ENCODE peak calls at places on chromosome 11, in ten cellular contexts. J is NCI-H1105; L is stimulated activated CD4-positive, alpha-beta T cell treated with anti-CD3 and anti-CD28 coated beads, Interleukin-1b, Interleukin-23, amount 100 ng/mL, for 24 hours; Q is HTR-8/SVneo; W is activated naive CD4-positive, alpha-beta T cell; O is AG04449; T is T47D; C is AG08395; B is spleen; M is lung microvascular endothelial cell. A is an unnamed sample.
A peak's percentile ranks its signal among the peaks of the same experiment; 100 is the strongest.

GRCh38 chr11:130550160-130550559 is 101.7 kb downstream of the ADAMTS15 start:
- DNase-seq in W (no peak), L (no peak), C (no peak), Q (no peak), B (no peak), T (no peak), J (no peak), O (no peak), M (no peak), A (no peak)

GRCh38 chr11:9428706-9429105 is 32.1 kb upstream of the ZNF143 start:
- DNase-seq in W (no peak), O (no peak), J (no peak), L (no peak), T (no peak), Q (no peak), B (no peak), M (no peak), C (no peak), A (no peak)

GRCh38 chr11:83865636-83866461 is 579.7 kb upstream of the CCDC90B start:
- DNase-seq in O (no peak), C (peak; percentile 6), L (no peak), T (no peak), Q (no peak), J (no peak), B (no peak), M (no peak), W (no peak), A (no peak)

GRCh38 chr11:124174001-124174400 is 9.1 kb upstream of the OR10D3 start:
- DNase-seq in M (peak; percentile 85), B (no peak), C (no peak), J (peak; percentile 96), O (peak; percentile 12), Q (no peak), L (no peak), W (no peak), T (no peak), A (no peak)

GRCh38 chr11:68342459-68343158 is 30.2 kb downstream of the LRP5 start:
- DNase-seq in M (no peak), L (no peak), J (no peak), B (no peak), W (no peak), O (no peak), T (peak; percentile 83), C (no peak), Q (no peak), A (no peak)

GRCh38 chr11:46356911-46357482 is 9.7 kb downstream of the DGKZ start:
- DNase-seq in C (no peak), L (no peak), J (no peak), T (no peak), O (no peak), Q (no peak), M (no peak), W (no peak), B (no peak), A (no peak)

GRCh38 chr11:48013269-48013901 is 33.0 kb downstream of the PTPRJ start:
- DNase-seq in Q (no peak), M (peak; percentile 85), L (no peak), T (no peak), J (no peak), B (peak; percentile 93), C (peak; percentile 34), W (no peak), O (no peak), A (peak; percentile 63)

GRCh38 chr11:78071717-78072116 is 7.9 kb downstream of the NDUFC2 start:
- DNase-seq in B (no peak), Q (no peak), W (no peak), M (no peak), T (no peak), O (no peak), C (no peak), L (no peak), J (no peak), A (no peak)

GRCh38 chr11:69127091-69127850 is 28.5 kb upstream of the SMIM38 start:
- DNase-seq in O (no peak), J (no peak), W (no peak), C (no peak), L (no peak), B (peak; percentile 39), M (no peak), T (no peak), Q (no peak), A (no peak)

GRCh38 chr11:9662273-9662672 is 1.6 kb upstream of the SWAP70 start:
- DNase-seq in J (no peak), C (no peak), O (no peak), Q (no peak), T (no peak), M (no peak), W (no peak), L (no peak), B (no peak), A (no peak)

GRCh38 chr11:13667795-13668101 is 720 bp upstream of the FAR1 start:
- DNase-seq in T (no peak), B (no peak), W (no peak), M (peak; percentile 2), J (no peak), Q (no peak), O (no peak), L (no peak), C (no peak), A (no peak)

GRCh38 chr11:13831707-13832106 is 130.8 kb upstream of the SPON1 start:
- DNase-seq in W (no peak), L (no peak), C (no peak), O (no peak), T (no peak), J (peak; percentile 76), Q (no peak), B (no peak), M (no peak), A (no peak)

GRCh38 chr11:18322818-18323570 is 627 bp downstream of the GTF2H1 start:
- DNase-seq in L (no peak), Q (no peak), C (no peak), B (no peak), M (peak; percentile 8), W (no peak), T (no peak), J (no peak), O (no peak), A (no peak)

GRCh38 chr11:131633978-131634377 is 263.6 kb downstream of the NTM start:
- DNase-seq in O (no peak), W (no peak), M (no peak), L (no peak), C (no peak), B (no peak), Q (no peak), T (no peak), J (no peak), A (no peak)

GRCh38 chr11:134388590-134388989 is 23.5 kb downstream of the B3GAT1 start:
- DNase-seq in T (no peak), M (no peak), B (no peak), L (no peak), J (no peak), C (no peak), W (no peak), Q (no peak), O (no peak), A (no peak)

GRCh38 chr11:15692739-15693138 is 578.0 kb downstream of the INSC start:
- DNase-seq in T (no peak), L (no peak), M (no peak), B (no peak), W (no peak), Q (no peak), J (no peak), O (no peak), C (no peak), A (peak; percentile 3)

GRCh38 chr11:120304526-120304925 is 20.6 kb upstream of the TLCD5 start:
- DNase-seq in C (peak; percentile 28), Q (peak; percentile 23), O (no peak), W (no peak), L (no peak), J (no peak), M (no peak), T (no peak), B (no peak), A (no peak)

GRCh38 chr11:129270471-129270870 is 78.3 kb upstream of the ARHGAP32 start:
- DNase-seq in M (no peak), W (no peak), Q (no peak), O (no peak), T (no peak), B (no peak), C (no peak), L (no peak), J (no peak), A (no peak)

GRCh38 chr11:12159351-12160099 is 49.1 kb downstream of the MICAL2 start:
- DNase-seq in B (no peak), O (peak; percentile 81), J (no peak), M (peak; percentile 87), Q (peak; percentile 72), T (no peak), C (peak; percentile 88), W (no peak), L (no peak), A (no peak)

GRCh38 chr11:117076941-117077659 is 21.1 kb downstream of the SIK3 start:
- DNase-seq in L (no peak), M (no peak), O (no peak), C (no peak), Q (no peak), J (peak; percentile 91), B (no peak), W (no peak), T (no peak), A (no peak)

GRCh38 chr11:3115321-3115720 is 49.8 kb downstream of the OSBPL5 start:
- DNase-seq in W (no peak), M (no peak), C (no peak), J (no peak), T (no peak), L (no peak), B (no peak), Q (no peak), O (no peak), A (no peak)

GRCh38 chr11:113385749-113386148 is 1.8 kb upstream of the ANKK1 start:
- DNase-seq in T (no peak), B (no peak), Q (no peak), M (peak; percentile 28), C (no peak), J (no peak), O (no peak), W (no peak), L (no peak), A (no peak)

A was measured in GM06990.